ENCODE peak calls at places on chromosomes 13 and 19, in nine cellular contexts. P is neural progenitor cell; Q is tibial artery; D is RWPE2; U is activated B cell treated with CpG ODN at 0.5 μM for 24 hours; N is CD4-positive, alpha-beta T cell; A is stomach; Y is ascending aorta; J is Calu3. S is an unnamed sample.

GRCh38 chr19:31559494-31559893 is 210.3 kb upstream of the TSHZ3 start:
- DNase-seq in P (no peak), Q (no peak), D (no peak), U (no peak), N (no peak), A (no peak), Y (no peak), J (no peak), S (no peak)

GRCh38 chr19:54154603-54155345 is 4.7 kb downstream of the LENG1 start:
- DNase-seq in P (no peak), Q (no peak), D (no peak), U (no peak), N (no peak), A (no peak), Y (no peak), J (no peak), S (no peak)

GRCh38 chr13:59086147-59086546 is 1077.6 kb downstream of the DIAPH3 start:
- DNase-seq in P (no peak), Q (no peak), D (no peak), U (no peak), N (no peak), A (no peak), Y (no peak), J (no peak), S (no peak)

GRCh38 chr19:33394006-33394722 is 20.7 kb downstream of the CEBPG start:
- DNase-seq in P (no peak), Q (peak; percentile 80), D (peak; percentile 66), U (no peak), N (no peak), A (no peak), Y (peak; percentile 83), J (no peak), S (no peak)

GRCh38 chr13:59494560-59494970 is 669.2 kb downstream of the DIAPH3 start:
- DNase-seq in P (no peak), Q (no peak), D (no peak), U (no peak), N (no peak), A (no peak), Y (no peak), J (no peak), S (no peak)

GRCh38 chr13:112729408-112729807 is 39.6 kb downstream of the ATP11A start:
- DNase-seq in P (no peak), Q (no peak), D (peak; percentile 40), U (no peak), N (no peak), A (peak; percentile 16), Y (no peak), J (no peak), S (no peak)

GRCh38 chr13:44136693-44137268 is 236.8 kb upstream of the SERP2 start:
- DNase-seq in P (no peak), Q (no peak), D (no peak), U (no peak), N (no peak), A (no peak), Y (no peak), J (no peak), S (no peak)

GRCh38 chr19:31223805-31224534 is 125.3 kb downstream of the TSHZ3 start:
- DNase-seq in P (no peak), Q (no peak), D (no peak), U (no peak), N (no peak), A (no peak), Y (no peak), J (no peak), S (no peak)

GRCh38 chr19:1513492-1514294 is 874 bp upstream of the ADAMTSL5 start:
- DNase-seq in P (peak; percentile 57), Q (no peak), D (no peak), U (peak; percentile 51), N (peak; percentile 56), A (peak; percentile 53), Y (no peak), J (peak; percentile 72), S (peak; percentile 52)

DNA sequence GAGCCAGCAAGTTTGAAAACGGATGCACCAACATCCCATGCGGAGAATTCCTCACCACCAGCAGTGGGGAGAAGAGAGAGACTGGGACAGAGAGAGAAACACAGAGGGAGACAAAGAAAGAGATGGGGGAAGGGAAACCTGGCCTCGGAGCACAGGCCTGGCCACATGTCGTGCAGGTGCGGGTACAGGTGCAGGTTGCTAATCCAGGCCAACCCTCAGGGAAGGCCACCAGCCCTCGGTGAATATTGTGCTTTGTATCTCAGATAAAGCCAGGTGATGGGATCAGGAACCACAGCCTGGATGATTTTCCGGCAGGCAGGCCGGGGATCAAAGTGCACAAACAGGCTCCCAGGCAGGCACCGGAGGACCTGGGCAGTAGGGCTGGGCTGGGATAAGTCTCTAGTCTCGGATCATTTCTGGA is 3.8 kb downstream of the GAS6 start:
- DNase-seq in P (no peak), Q (peak; percentile 56), D (no peak), U (no peak), N (no peak), A (peak; percentile 49), Y (no peak), J (no peak), S (no peak)
- TF ChIP-seq CTCF in P (no peak), Q (no peak), D (no peak), U (no peak), N (no peak), A (no peak), Y (no peak), J (no peak), S (no peak)

GRCh38 chr19:29761575-29762225 is 46.6 kb upstream of the C19orf12 start:
- DNase-seq in P (no peak), Q (no peak), D (no peak), U (no peak), N (no peak), A (no peak), Y (no peak), J (no peak), S (no peak)

GRCh38 chr19:29760752-29761502 is 45.9 kb upstream of the C19orf12 start:
- DNase-seq in P (no peak), Q (no peak), D (no peak), U (no peak), N (no peak), A (no peak), Y (no peak), J (no peak), S (no peak)

GRCh38 chr19:29759359-29759758 is 44.3 kb upstream of the C19orf12 start:
- DNase-seq in P (no peak), Q (no peak), D (no peak), U (no peak), N (no peak), A (no peak), Y (no peak), J (no peak), S (no peak)

GRCh38 chr19:29757551-29757950 is 42.5 kb upstream of the C19orf12 start:
- DNase-seq in P (no peak), Q (no peak), D (no peak), U (no peak), N (no peak), A (no peak), Y (no peak), J (no peak), S (no peak)

GRCh38 chr19:29758863-29759262 is 43.8 kb upstream of the C19orf12 start:
- DNase-seq in P (no peak), Q (no peak), D (no peak), U (no peak), N (no peak), A (no peak), Y (no peak), J (no peak), S (no peak)
- TF ChIP-seq CTCF in P (no peak), Q (no peak), D (no peak), U (no peak), N (no peak), A (no peak), Y (no peak), J (no peak), S (no peak)

GRCh38 chr13:100983111-100983510 is 308.5 kb upstream of the TMTC4 start:
- DNase-seq in P (no peak), Q (no peak), D (no peak), U (no peak), N (no peak), A (no peak), Y (no peak), J (no peak), S (no peak)

GRCh38 chr13:100989424-100989823 is 314.8 kb upstream of the TMTC4 start:
- DNase-seq in P (no peak), Q (no peak), D (no peak), U (no peak), N (no peak), A (no peak), Y (no peak), J (no peak), S (no peak)

GRCh38 chr13:100986571-100986970 is 312.0 kb upstream of the TMTC4 start:
- DNase-seq in P (no peak), Q (no peak), D (no peak), U (no peak), N (no peak), A (no peak), Y (no peak), J (no peak), S (no peak)

GRCh38 chr13:100984349-100984748 is 309.8 kb upstream of the TMTC4 start:
- DNase-seq in P (no peak), Q (no peak), D (no peak), U (no peak), N (no peak), A (no peak), Y (no peak), J (no peak), S (no peak)

DNA sequence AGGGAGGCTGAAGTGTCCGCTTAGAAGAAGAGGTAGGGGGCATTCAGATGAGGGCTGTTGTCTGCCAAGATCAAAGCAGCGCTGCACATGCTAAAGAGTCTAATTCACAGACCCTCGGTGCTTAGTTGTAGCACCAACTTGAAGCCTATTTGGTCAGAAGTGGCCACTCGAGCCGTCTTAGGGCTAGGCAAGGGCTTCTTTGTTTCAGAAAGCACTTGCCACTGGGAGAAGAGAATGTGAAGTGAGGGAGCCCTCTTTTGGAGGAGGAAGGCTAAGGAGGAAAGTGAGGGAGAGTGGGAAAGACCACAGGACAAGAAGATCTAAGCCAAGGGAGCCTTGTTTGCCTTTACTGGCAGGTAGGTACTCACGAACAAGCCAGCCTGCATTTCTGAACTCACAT is 313.4 kb upstream of the TMTC4 start:
- DNase-seq in P (peak; percentile 57), Q (no peak), D (no peak), U (no peak), N (no peak), A (no peak), Y (no peak), J (no peak), S (peak; percentile 8)
- TF ChIP-seq CTCF in P (peak; percentile 54), Q (no peak), D (peak; percentile 21), U (no peak), N (no peak), A (no peak), Y (no peak), J (no peak), S (no peak)

GRCh38 chr13:74290324-74290773 is 156.1 kb upstream of the KLF12 start:
- DNase-seq in P (peak; percentile 52), Q (no peak), D (peak; percentile 27), U (peak; percentile 17), N (peak; percentile 15), A (no peak), Y (peak; percentile 68), J (no peak), S (no peak)
- TF ChIP-seq CTCF in P (no peak), Q (no peak), D (no peak), U (no peak), N (no peak), A (no peak), Y (no peak), J (no peak), S (no peak)

GRCh38 chr19:5154129-5154798 is 185.4 kb downstream of the KDM4B start:
- DNase-seq in P (peak; percentile 64), Q (peak; percentile 63), D (no peak), U (peak; percentile 58), N (peak; percentile 41), A (peak; percentile 52), Y (peak; percentile 59), J (peak; percentile 48), S (peak; percentile 67)
- TF ChIP-seq CTCF in P (peak; percentile 61), Q (no peak), D (peak; percentile 35), U (no peak), N (peak; percentile 34), A (no peak), Y (peak; percentile 33), J (peak; percentile 49), S (no peak)

S was measured in endothelial cell.